ENCODE peak calls at places on chromosomes 6 and 20, in seven cellular contexts. L is osteoblast, D is pancreas, S is vagina, W is tibial artery, R is neural progenitor cell, E is IMR-90. T is an unnamed sample.

GRCh38 chr6:39594304-39594703 is 130.9 kb downstream of the KIF6 start:
- DNase-seq in S (no peak), E (no peak), L (no peak), D (no peak), R (no peak), W (no peak), T (no peak)

GRCh38 chr6:42520786-42521607 is 42.8 kb upstream of the UBR2 start:
- DNase-seq in S (no peak), D (no peak), W (no peak), R (no peak), L (peak; percentile 29), E (peak; percentile 80), T (no peak)

GRCh38 chr6:112298021-112298745 is 43.8 kb upstream of the LAMA4 start:
- DNase-seq in E (peak; percentile 97), R (no peak), L (peak; percentile 64), S (no peak), D (no peak), W (no peak), T (no peak)

GRCh38 chr6:162372092-162372491 is 355.5 kb downstream of the PRKN start:
- DNase-seq in E (no peak), R (no peak), W (no peak), D (no peak), S (no peak), L (no peak), T (no peak)

GRCh38 chr6:119078449-119079287 is at the start of gene FAM184A:
- DNase-seq in W (peak; percentile 74), E (peak; percentile 48), S (no peak), L (peak; percentile 90), D (peak; percentile 77), R (peak; percentile 89), T (no peak)

GRCh38 chr6:140985679-140986275 is 1146.9 kb upstream of the GJE1 start:
- DNase-seq in D (no peak), E (peak; percentile 73), R (no peak), W (no peak), S (no peak), L (no peak), T (no peak)

GRCh38 chr6:73644030-73644429 is 9.8 kb downstream of the SLC17A5 start:
- DNase-seq in L (no peak), D (no peak), E (peak; percentile 38), W (no peak), S (no peak), R (no peak), T (no peak)

GRCh38 chr20:23187759-23188158 is 101.6 kb upstream of the CD93 start:
- DNase-seq in W (peak; percentile 82), S (no peak), D (peak; percentile 80), E (no peak), L (peak; percentile 46), R (no peak), T (no peak)

GRCh38 chr6:134464690-134465411 is 146.9 kb upstream of the SGK1 start:
- DNase-seq in D (no peak), W (no peak), L (no peak), E (peak; percentile 89), R (no peak), S (no peak), T (no peak)

GRCh38 chr20:37239026-37239451 is 22.6 kb downstream of the GHRH start:
- DNase-seq in E (peak; percentile 10), R (no peak), S (no peak), L (no peak), D (no peak), W (no peak), T (no peak)

GRCh38 chr6:168018664-168019063 is 21.2 kb downstream of the KIF25 start:
- DNase-seq in W (no peak), E (no peak), D (no peak), L (no peak), S (peak; percentile 69), R (no peak), T (no peak)

GRCh38 chr6:119612176-119612870 is 262.8 kb upstream of the MAN1A1 start:
- DNase-seq in S (no peak), D (no peak), W (no peak), R (no peak), E (peak; percentile 8), L (no peak), T (no peak)

GRCh38 chr6:117472667-117473066 is 9.8 kb upstream of the DCBLD1 start:
- DNase-seq in R (no peak), E (no peak), D (no peak), W (no peak), L (no peak), S (no peak), T (no peak)

GRCh38 chr6:41939091-41939847 is 2.3 kb downstream of the CCND3 start:
- DNase-seq in E (peak; percentile 43), S (peak; percentile 90), R (peak; percentile 50), L (peak; percentile 74), W (no peak), D (no peak), T (peak; percentile 76)

GRCh38 chr6:109979033-109979921 is 1.2 kb downstream of the GPR6 start:
- DNase-seq in W (no peak), R (peak; percentile 55), D (peak; percentile 21), S (no peak), E (no peak), L (no peak), T (no peak)

GRCh38 chr6:66094615-66095014 is 387.6 kb upstream of the EYS start:
- DNase-seq in R (no peak), W (no peak), D (peak; percentile 17), E (no peak), S (no peak), L (no peak), T (no peak)

GRCh38 chr20:31842471-31843157 is 2.8 kb downstream of the FOXS1 start:
- DNase-seq in W (peak; percentile 88), D (no peak), E (peak; percentile 59), L (peak; percentile 97), S (no peak), R (peak; percentile 47), T (no peak)

GRCh38 chr6:14555804-14556203 is 438.2 kb downstream of the CD83 start:
- DNase-seq in L (no peak), R (no peak), W (no peak), E (no peak), D (no peak), S (no peak), T (no peak)

GRCh38 chr6:26116267-26116666 is 29.0 kb downstream of the HFE start:
- DNase-seq in S (no peak), L (no peak), R (no peak), E (no peak), D (no peak), W (no peak), T (no peak)

GRCh38 chr6:73409395-73409794 is 14.8 kb downstream of the DDX43 start:
- DNase-seq in E (peak; percentile 23), L (no peak), D (no peak), W (no peak), S (no peak), R (no peak), T (no peak)

GRCh38 chr6:158002249-158002950 is 20.7 kb downstream of the SYNJ2 start:
- DNase-seq in R (no peak), L (peak; percentile 84), W (no peak), D (no peak), S (no peak), E (no peak), T (no peak)

GRCh38 chr20:38882600-38882999 is 43.6 kb upstream of the FAM83D start:
- DNase-seq in W (no peak), L (no peak), D (no peak), R (no peak), E (no peak), S (no peak), T (no peak)

GRCh38 chr20:38885357-38885756 is 40.9 kb upstream of the FAM83D start:
- DNase-seq in L (no peak), R (no peak), D (no peak), W (no peak), S (no peak), E (no peak), T (no peak)

GRCh38 chr20:38883081-38883980 is 42.9 kb upstream of the FAM83D start:
- DNase-seq in R (no peak), D (no peak), S (no peak), E (peak; percentile 2), W (no peak), L (no peak), T (no peak)

GRCh38 chr20:38881806-38882440 is 44.3 kb upstream of the FAM83D start:
- DNase-seq in L (no peak), W (no peak), R (no peak), E (no peak), S (no peak), D (no peak), T (no peak)

GRCh38 chr20:38883981-38884733 is 42.1 kb upstream of the FAM83D start:
- DNase-seq in W (no peak), L (no peak), E (no peak), R (no peak), D (no peak), S (no peak), T (no peak)
- H3K4me1 ChIP-seq in W (no peaks in the 10 kb centered on the region), L (no peaks in the 10 kb centered on the region), E (no peaks in the 10 kb centered on the region), R (no peaks in the 10 kb centered on the region), D (no peaks in the 10 kb centered on the region), S (no peaks in the 10 kb centered on the region), T (no peaks in the 10 kb centered on the region)

GRCh38 chr6:165766457-165766856 is 103.4 kb upstream of the PDE10A start:
- DNase-seq in S (no peak), E (peak; percentile 59), L (no peak), R (no peak), D (no peak), W (no peak), T (no peak)
- H3K27ac ChIP-seq in S (no peak overlapping the region), E (no peak overlapping the region), L (no peak overlapping the region), R (no peak overlapping the region), D (no peak overlapping the region), W (no peak overlapping the region), T (no peak overlapping the region)

DNA sequence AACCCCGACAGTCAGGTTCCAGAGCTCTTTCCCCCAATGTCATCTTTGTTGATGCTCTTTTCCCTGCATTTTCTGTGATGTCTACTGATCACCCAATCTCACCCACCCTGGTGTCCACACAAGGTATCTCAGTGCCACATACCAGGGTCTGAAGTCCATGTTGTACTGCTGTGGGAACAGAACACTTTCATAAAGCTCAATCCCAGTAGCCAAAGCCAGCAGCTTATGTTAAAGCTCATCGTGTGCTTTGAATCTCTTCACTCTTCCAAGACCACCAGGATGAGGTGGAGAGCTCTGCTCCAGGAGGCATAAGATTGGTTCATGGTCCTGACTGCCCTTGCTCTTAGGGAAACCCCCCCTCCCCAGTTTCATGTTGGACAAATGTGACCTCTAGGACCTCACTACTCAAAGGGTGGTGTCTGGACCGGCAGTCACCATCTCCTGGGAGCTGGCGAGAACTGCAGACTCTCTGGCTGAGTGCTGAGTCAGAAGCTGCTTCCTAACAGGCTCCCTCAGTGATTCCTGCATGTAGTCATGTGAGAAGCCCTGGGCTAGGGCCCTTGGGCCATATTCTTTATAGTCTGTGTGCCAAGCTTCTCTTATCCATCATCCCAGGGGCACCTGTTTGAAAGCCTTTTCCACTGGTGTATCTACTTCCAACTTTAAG is 13.4 kb upstream of the CPNE5 start:
- DNase-seq in W (peak; percentile 73), S (no peak), R (no peak), L (peak; percentile 94), D (no peak), E (peak; percentile 79), T (peak; percentile 77)
- TF ChIP-seq CTCF in W (no peak), S (no peak), R (no peak), L (peak; percentile 20), D (no peak), E (peak; percentile 4), T (no peak)

DNA sequence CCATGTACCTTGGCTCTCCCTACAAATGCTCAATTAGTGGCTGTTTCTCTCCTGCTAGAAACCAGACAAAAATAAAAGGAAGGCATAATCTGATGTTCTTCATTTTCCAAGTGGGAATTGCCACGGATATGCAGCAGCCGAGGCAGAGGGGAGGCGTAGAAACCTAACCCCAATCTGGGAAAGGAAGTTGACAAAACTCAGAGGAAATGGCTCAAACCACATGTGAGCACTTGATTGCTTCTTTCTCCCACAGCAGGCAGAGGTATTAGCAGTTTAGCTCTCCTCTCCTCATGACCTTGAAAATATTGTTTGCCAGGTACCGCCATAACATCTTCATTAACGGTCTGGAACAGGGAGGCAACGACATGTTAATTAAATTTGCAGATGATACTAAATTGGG is 3.8 kb upstream of the MLN start:
- DNase-seq in E (no peak), L (no peak), S (no peak), D (no peak), W (no peak), R (no peak), T (no peak)
- H3K4me1 ChIP-seq in E (no peaks in the 10 kb centered on the region), L (no peaks in the 10 kb centered on the region), S (no peaks in the 10 kb centered on the region), D (no peaks in the 10 kb centered on the region), W (peaks cover 8% of the 10 kb centered on the region), R (peaks cover 62% of the 10 kb centered on the region), T (no peaks in the 10 kb centered on the region)

T was measured in right atrium auricular region.